ENCODE peak calls at places on chromosomes 16 and 17, in nine cellular contexts. Q is HFFc6, R is A549, Z is ACHN, E is HCT116, G is hippocampal formation, C is heart left ventricle, M is T-helper 1 cell, D is HS-5. K is an unnamed sample.

GRCh38 chr17:679491-679890 is 35.1 kb downstream of the VPS53 start:
- DNase-seq in E (no peak), Z (no peak), M (no peak), G (no peak), Q (no peak), C (no peak), R (no peak), D (no peak), K (no peak)

GRCh38 chr17:43767053-43767712 is 8.6 kb upstream of the SOST start:
- DNase-seq in G (no peak), Z (no peak), E (no peak), M (no peak), C (no peak), Q (no peak), D (no peak), R (no peak), K (no peak)

GRCh38 chr16:67987460-67988160 is 7.3 kb upstream of the DPEP3 start:
- DNase-seq in M (no peak), Q (peak), C (peak), R (no peak), D (no peak), E (no peak), Z (no peak), G (no peak), K (no peak)

GRCh38 chr17:80819422-80820164 is 172.0 kb upstream of the CHMP6 start:
- DNase-seq in R (no peak), G (no peak), Q (no peak), M (no peak), D (no peak), Z (no peak), E (no peak), C (no peak), K (no peak)

GRCh38 chr16:13540771-13541170 is 379.2 kb upstream of the ERCC4 start:
- DNase-seq in Q (no peak), G (no peak), R (no peak), C (no peak), Z (no peak), E (no peak), D (no peak), M (no peak), K (no peak)

GRCh38 chr17:28344011-28344410 is 8.4 kb downstream of the TNFAIP1 start:
- DNase-seq in D (no peak), C (no peak), M (no peak), Z (no peak), E (no peak), Q (no peak), R (no peak), G (no peak), K (no peak)

GRCh38 chr16:88633684-88634140 is 4.7 kb upstream of the IL17C start:
- DNase-seq in C (no peak), E (no peak), G (peak), Q (no peak), Z (peak), M (peak), R (peak), D (no peak), K (no peak)

GRCh38 chr17:83137523-83137922 is 58.1 kb downstream of the METRNL start:
- DNase-seq in R (no peak), G (no peak), D (no peak), E (no peak), Z (no peak), Q (no peak), M (no peak), C (no peak), K (no peak)

GRCh38 chr17:21193031-21193430 is 20.9 kb downstream of the TMEM11 start:
- DNase-seq in R (no peak), Z (no peak), E (no peak), M (no peak), Q (no peak), G (no peak), C (no peak), D (no peak), K (no peak)